ENCODE peak calls at places on chromosome 20, in seven cellular contexts. L is fibroblast of lung, M is WTC11, R is fibroblast of the aortic adventitia, E is glutamatergic neuron, X is heart right ventricle, O is mesothelial cell of epicardium. T is an unnamed sample.

GRCh38 chr20:46765506-46765905 is 56.1 kb downstream of the SLC2A10 start:
- DNase-seq in O (no peak), E (no peak), M (no peak), R (no peak), L (no peak), X (no peak), T (no peak)

GRCh38 chr20:23179766-23180403 is 93.8 kb upstream of the CD93 start:
- DNase-seq in L (no peak), O (no peak), R (no peak), X (no peak), E (no peak), M (no peak), T (no peak)

GRCh38 chr20:9485614-9486325 is 28.6 kb upstream of the LAMP5 start:
- DNase-seq in L (no peak), R (no peak), O (no peak), E (no peak), M (no peak), X (no peak), T (no peak)

GRCh38 chr20:61387204-61387958 is 135.3 kb downstream of the CDH4 start:
- DNase-seq in L (peak; percentile 51), X (no peak), R (peak; percentile 30), O (peak; percentile 49), M (peak; percentile 66), E (peak; percentile 68), T (peak; percentile 6)

GRCh38 chr20:63055575-63056235 is 48.9 kb upstream of the BHLHE23 start:
- DNase-seq in X (no peak), O (no peak), E (peak; percentile 16), M (peak; percentile 6), R (no peak), L (no peak), T (no peak)

GRCh38 chr20:4090756-4091331 is 75.5 kb upstream of the RNF24 start:
- DNase-seq in M (no peak), L (peak; percentile 52), E (no peak), O (no peak), R (peak; percentile 88), X (no peak), T (no peak)

GRCh38 chr20:59032713-59033059 is 551 bp upstream of the ATP5F1E start:
- DNase-seq in R (no peak), L (no peak), E (peak; percentile 45), O (no peak), M (no peak), X (no peak), T (no peak)

GRCh38 chr20:47330933-47331708 is 25.4 kb downstream of the ZMYND8 start:
- DNase-seq in O (no peak), E (no peak), X (no peak), M (no peak), R (peak; percentile 74), L (peak; percentile 92), T (no peak)

GRCh38 chr20:62855120-62855519 is 6.5 kb downstream of the TCFL5 start:
- DNase-seq in X (no peak), L (no peak), O (no peak), R (no peak), E (no peak), M (no peak), T (no peak)

GRCh38 chr20:50293244-50294139 is 102.9 kb downstream of the CEBPB start:
- DNase-seq in X (no peak), O (no peak), L (no peak), E (no peak), M (no peak), R (no peak), T (no peak)

GRCh38 chr20:50292324-50293243 is 102.0 kb downstream of the CEBPB start:
- DNase-seq in X (peak; percentile 92), M (peak; percentile 30), R (peak; percentile 99), E (no peak), L (peak; percentile 99), O (no peak), T (peak; percentile 84)

GRCh38 chr20:50295345-50295744 is 104.7 kb downstream of the CEBPB start:
- DNase-seq in L (no peak), O (no peak), X (no peak), E (no peak), R (no peak), M (no peak), T (no peak)

GRCh38 chr20:50295762-50296449 is 105.3 kb downstream of the CEBPB start:
- DNase-seq in L (no peak), E (no peak), O (no peak), X (no peak), M (no peak), R (no peak), T (no peak)

DNA sequence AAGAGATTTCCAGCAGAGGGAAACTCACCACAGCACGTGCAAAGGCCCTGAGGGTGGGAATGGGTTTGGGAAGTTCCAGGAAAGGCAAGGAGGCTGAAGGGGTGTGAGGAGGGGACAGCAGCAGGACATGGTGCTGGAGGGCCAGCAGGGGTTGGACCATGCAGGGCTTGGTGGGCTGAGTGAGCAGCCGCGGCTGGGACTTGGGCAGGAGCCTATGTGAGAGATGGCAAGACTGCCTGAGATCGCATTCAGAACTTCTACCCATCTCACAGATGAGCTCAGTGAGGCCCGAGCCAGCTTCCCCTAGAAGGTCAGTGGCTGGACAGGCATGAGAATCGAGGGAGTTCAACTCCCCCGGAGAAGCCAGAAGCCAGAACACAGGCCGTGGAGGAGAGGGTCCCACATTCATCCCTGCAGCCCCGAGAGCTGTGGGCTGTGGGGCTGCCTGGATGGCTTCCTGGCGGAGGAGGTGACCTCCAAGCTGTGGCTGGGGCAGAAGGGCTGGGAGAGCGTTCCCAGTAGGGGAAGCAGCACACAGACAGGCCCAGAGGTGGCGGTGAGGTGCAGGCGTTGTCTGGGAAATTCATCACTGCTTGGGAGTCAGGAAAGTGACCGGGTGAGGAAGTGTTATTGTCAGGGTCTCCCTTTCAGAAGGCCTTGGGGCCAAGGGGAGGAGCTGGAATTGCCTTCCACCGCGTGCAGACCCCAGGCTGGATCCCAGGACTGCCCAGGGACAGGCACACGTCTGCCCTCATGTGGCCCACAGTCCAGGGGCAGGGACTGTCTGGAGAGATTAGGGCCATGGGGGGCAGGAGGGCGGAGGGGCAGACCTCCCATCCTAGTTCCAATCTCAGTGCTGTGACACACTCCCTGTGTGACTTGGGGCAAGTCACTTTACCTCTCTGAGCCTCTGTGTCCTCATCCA is 103.8 kb downstream of the CEBPB start:
- DNase-seq in M (no peak), R (no peak), E (no peak), X (no peak), O (no peak), L (no peak), T (no peak)
- TF ChIP-seq CTCF in M (no peak), R (no peak), E (no peak), X (no peak), O (no peak), L (no peak), T (no peak)

GRCh38 chr20:41746635-41747034 is 128.5 kb upstream of the CHD6 start:
- DNase-seq in M (no peak), R (no peak), X (no peak), O (no peak), L (no peak), E (no peak), T (no peak)
- TF ChIP-seq CTCF in M (no peak), R (no peak), X (no peak), O (no peak), L (no peak), E (no peak), T (no peak)

GRCh38 chr20:1900321-1900791 is 5.1 kb downstream of the SIRPA start:
- DNase-seq in M (peak; percentile 74), X (peak; percentile 58), O (peak; percentile 58), E (peak; percentile 52), L (peak; percentile 76), R (peak; percentile 87), T (peak; percentile 38)
- TF ChIP-seq CTCF in M (no peak), X (peak; percentile 75), O (no peak), E (peak; percentile 8), L (peak; percentile 59), R (peak; percentile 77), T (peak; percentile 80)

GRCh38 chr20:32474009-32474716 is 111.0 kb downstream of the NOL4L start:
- DNase-seq in E (peak; percentile 35), R (no peak), X (no peak), L (no peak), M (no peak), O (peak; percentile 37), T (no peak)
- TF ChIP-seq CTCF in E (no peak), R (no peak), X (no peak), L (no peak), M (no peak), O (no peak), T (no peak)

GRCh38 chr20:34111057-34111711 is 859 bp downstream of the EIF2S2 start:
- DNase-seq in M (no peak), L (peak; percentile 74), E (no peak), X (peak; percentile 26), O (peak; percentile 40), R (peak; percentile 81), T (peak; percentile 18)

GRCh38 chr20:34111712-34112599 is at the start of gene EIF2S2:
- DNase-seq in X (peak; percentile 94), R (peak; percentile 98), O (peak; percentile 94), E (peak; percentile 93), M (peak; percentile 96), L (peak; percentile 99), T (peak; percentile 94)

GRCh38 chr20:34110025-34111013 is 1.7 kb downstream of the EIF2S2 start:
- DNase-seq in M (no peak), L (peak; percentile 31), R (peak; percentile 41), O (no peak), X (no peak), E (no peak), T (no peak)

GRCh38 chr20:34114809-34115208 is 2.8 kb upstream of the EIF2S2 start:
- DNase-seq in M (no peak), X (no peak), E (no peak), L (no peak), R (no peak), O (no peak), T (no peak)

GRCh38 chr20:34112600-34113061 is 588 bp upstream of the EIF2S2 start:
- DNase-seq in R (peak; percentile 56), X (peak; percentile 18), M (peak; percentile 12), E (peak; percentile 18), O (peak; percentile 51), L (peak; percentile 51), T (peak; percentile 9)
- TF ChIP-seq CTCF in R (no peak), X (no peak), M (no peak), E (no peak), O (no peak), L (no peak), T (no peak)